ENCODE peak calls at places on chromosomes 13 and 19, in five cellular contexts. S, B, O, A and L are unnamed samples.

GRCh38 chr13:24225930-24226329 is 65.4 kb downstream of the SPATA13 start:
- DNase-seq in S (no peak), B (no peak), O (no peak), A (no peak), L (no peak)

GRCh38 chr13:74056829-74057564 is 77.2 kb downstream of the KLF12 start:
- DNase-seq in S (no peak), B (no peak), O (no peak), A (peak), L (no peak)

GRCh38 chr19:3494051-3494450 is 6.4 kb downstream of the DOHH start:
- DNase-seq in S (peak), B (peak), O (no peak), A (peak), L (no peak)

GRCh38 chr19:13060233-13060963 is 42.3 kb downstream of the LYL1 start:
- DNase-seq in S (no peak), B (no peak), O (no peak), A (no peak), L (no peak)

GRCh38 chr19:2500157-2500556 is 24.2 kb downstream of the GADD45B start:
- DNase-seq in S (no peak), B (no peak), O (no peak), A (no peak), L (no peak)

GRCh38 chr19:756232-756631 is 5.3 kb downstream of the MISP start:
- DNase-seq in S (no peak), B (no peak), O (no peak), A (peak), L (no peak)

GRCh38 chr13:113855931-113856715 is 7.8 kb downstream of the GAS6 start:
- DNase-seq in S (peak), B (no peak), O (peak), A (no peak), L (no peak)

GRCh38 chr19:14494910-14495677 is 833 bp downstream of the GIPC1 start:
- DNase-seq in S (no peak), B (no peak), O (no peak), A (no peak), L (no peak)